ENCODE peak calls at places on chromosomes 2 and 18, in eight cellular contexts. Y, Q, D, L, I, G, H and T are unnamed samples.

GRCh38 chr18:57837917-57838548 is 34.9 kb upstream of the ATP8B1 start:
- DNase-seq in Y (no peak), Q (no peak), D (no peak), L (no peak), I (no peak), G (no peak), H (no peak), T (no peak)

GRCh38 chr2:43024515-43024962 is 201.9 kb downstream of the ZFP36L2 start:
- DNase-seq in Y (peak; percentile 67), Q (no peak), D (peak; percentile 81), L (peak; percentile 85), I (peak; percentile 75), G (peak; percentile 85), H (peak; percentile 18), T (peak; percentile 80)

GRCh38 chr2:177332041-177332991 is 60.3 kb upstream of the AGPS start:
- DNase-seq in Y (peak; percentile 88), Q (no peak), D (peak; percentile 69), L (no peak), I (peak; percentile 47), G (no peak), H (peak; percentile 73), T (peak; percentile 37)

GRCh38 chr2:8278709-8279354 is 403.0 kb upstream of the ID2 start:
- DNase-seq in Y (no peak), Q (no peak), D (no peak), L (no peak), I (no peak), G (no peak), H (no peak), T (no peak)

GRCh38 chr2:177317857-177318256 is 53.3 kb upstream of the NFE2L2 start:
- DNase-seq in Y (no peak), Q (no peak), D (no peak), L (no peak), I (no peak), G (no peak), H (no peak), T (no peak)

GRCh38 chr2:120879401-120880295 is 144.0 kb downstream of the GLI2 start:
- DNase-seq in Y (peak; percentile 52), Q (no peak), D (peak; percentile 44), L (no peak), I (no peak), G (peak; percentile 60), H (no peak), T (no peak)

GRCh38 chr2:29260151-29260772 is 145.0 kb downstream of the CLIP4 start:
- DNase-seq in Y (peak; percentile 63), Q (no peak), D (no peak), L (no peak), I (no peak), G (no peak), H (peak; percentile 19), T (no peak)

GRCh38 chr2:170530284-170530745 is 184.8 kb upstream of the SP5 start:
- DNase-seq in Y (peak; percentile 66), Q (no peak), D (peak; percentile 64), L (peak; percentile 45), I (peak; percentile 83), G (peak; percentile 80), H (no peak), T (peak; percentile 51)

GRCh38 chr18:77088977-77089795 is 43.4 kb downstream of the MBP start:
- DNase-seq in Y (no peak), Q (no peak), D (no peak), L (peak; percentile 78), I (no peak), G (no peak), H (no peak), T (no peak)

GRCh38 chr2:108988796-108989713 is at the start of gene EDAR:
- DNase-seq in Y (peak; percentile 13), Q (no peak), D (peak; percentile 82), L (peak; percentile 79), I (no peak), G (no peak), H (no peak), T (peak; percentile 51)
- TF ChIP-seq CTCF in Y (peak; percentile 38), Q (no peak), D (peak; percentile 73), L (peak; percentile 35), I (peak; percentile 23), G (peak; percentile 31), H (peak; percentile 40), T (peak; percentile 53)

GRCh38 chr18:50642439-50642838 is 82.6 kb downstream of the MAPK4 start:
- DNase-seq in Y (no peak), Q (no peak), D (no peak), L (no peak), I (no peak), G (no peak), H (no peak), T (no peak)

GRCh38 chr18:50644146-50644545 is 84.3 kb downstream of the MAPK4 start:
- DNase-seq in Y (no peak), Q (no peak), D (no peak), L (no peak), I (no peak), G (no peak), H (no peak), T (no peak)

GRCh38 chr18:50647792-50648191 is 87.9 kb downstream of the MAPK4 start:
- DNase-seq in Y (no peak), Q (no peak), D (no peak), L (no peak), I (no peak), G (no peak), H (no peak), T (no peak)

GRCh38 chr18:50647237-50647636 is 87.3 kb downstream of the MAPK4 start:
- DNase-seq in Y (no peak), Q (no peak), D (no peak), L (no peak), I (no peak), G (no peak), H (no peak), T (no peak)

DNA sequence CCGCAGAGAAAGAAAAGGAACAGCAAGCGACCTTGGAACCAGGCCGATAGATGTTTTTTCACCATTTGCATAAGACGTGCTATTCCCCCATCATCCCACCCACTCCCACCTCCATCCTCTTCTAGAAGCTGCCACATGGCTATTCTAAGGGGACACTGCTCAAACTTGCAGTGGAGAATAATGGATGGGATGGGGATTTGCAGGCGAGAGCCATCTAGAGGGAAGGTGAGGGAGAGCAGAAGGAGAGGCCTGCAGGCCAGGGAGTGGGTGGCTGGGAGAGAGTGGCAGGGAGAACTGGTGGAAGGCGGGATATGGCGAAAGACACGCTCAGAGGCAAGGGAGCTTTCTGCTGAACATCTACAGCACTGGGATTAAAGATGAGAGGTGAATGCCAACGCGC is 84.9 kb downstream of the MAPK4 start:
- DNase-seq in Y (no peak), Q (no peak), D (peak; percentile 54), L (peak; percentile 60), I (no peak), G (no peak), H (no peak), T (peak; percentile 30)
- TF ChIP-seq CTCF in Y (no peak), Q (no peak), D (peak; percentile 62), L (no peak), I (no peak), G (no peak), H (no peak), T (peak; percentile 25)

GRCh38 chr18:42141439-42141838 is 186.4 kb downstream of the PIK3C3 start:
- DNase-seq in Y (peak; percentile 13), Q (no peak), D (no peak), L (no peak), I (no peak), G (no peak), H (peak; percentile 9), T (no peak)
- TF ChIP-seq CTCF in Y (no peak), Q (no peak), D (peak; percentile 9), L (no peak), I (no peak), G (no peak), H (peak; percentile 24), T (no peak)

GRCh38 chr2:113232123-113232522 is 46.6 kb downstream of the PAX8 start:
- DNase-seq in Y (no peak), Q (no peak), D (no peak), L (no peak), I (no peak), G (no peak), H (no peak), T (no peak)

GRCh38 chr2:113232730-113233129 is 46.0 kb downstream of the PAX8 start:
- DNase-seq in Y (no peak), Q (no peak), D (no peak), L (no peak), I (no peak), G (no peak), H (no peak), T (no peak)

GRCh38 chr2:113236367-113237159 is 42.2 kb downstream of the PAX8 start:
- DNase-seq in Y (peak; percentile 48), Q (no peak), D (no peak), L (no peak), I (no peak), G (no peak), H (no peak), T (no peak)

GRCh38 chr2:113234721-113235346 is 43.9 kb downstream of the PAX8 start:
- DNase-seq in Y (no peak), Q (no peak), D (no peak), L (no peak), I (no peak), G (no peak), H (no peak), T (no peak)

GRCh38 chr2:113233593-113234550 is 44.8 kb downstream of the PAX8 start:
- DNase-seq in Y (no peak), Q (no peak), D (no peak), L (no peak), I (no peak), G (no peak), H (no peak), T (no peak)
- TF ChIP-seq CTCF in Y (peak; percentile 26), Q (no peak), D (no peak), L (no peak), I (no peak), G (no peak), H (peak; percentile 46), T (peak; percentile 15)